ENCODE peak calls at places on chromosomes 16 and 17, in seven cellular contexts. H is fibroblast of mammary gland, T is astrocyte of the spinal cord, V is A549, U is Peyer's patch, C is GM12865, X is HL-60. Z is an unnamed sample.

GRCh38 chr16:74505011-74505410 is 83.7 kb upstream of the CLEC18B start:
- DNase-seq in C (no peak), V (no peak), U (no peak), H (no peak), T (no peak), X (no peak), Z (no peak)

GRCh38 chr16:48833461-48833860 is 223.5 kb upstream of the N4BP1 start:
- DNase-seq in U (no peak), H (no peak), T (no peak), V (no peak), C (no peak), X (no peak), Z (no peak)

GRCh38 chr17:72811976-72812687 is 280.4 kb downstream of the SLC39A11 start:
- DNase-seq in C (no peak), H (peak), X (no peak), V (no peak), T (peak), U (no peak), Z (no peak)

GRCh38 chr17:8004899-8005298 is 2.5 kb downstream of the GUCY2D start:
- DNase-seq in V (no peak), H (peak), U (no peak), X (no peak), T (peak), C (no peak), Z (no peak)

GRCh38 chr17:50426814-50427787 is 1.1 kb downstream of the ACSF2 start:
- DNase-seq in X (peak), V (peak), H (peak), U (peak), C (peak), T (peak), Z (no peak)

GRCh38 chr17:56292010-56292409 is 138.7 kb downstream of the ANKFN1 start:
- DNase-seq in V (no peak), U (no peak), T (peak), X (no peak), C (no peak), H (peak), Z (no peak)

GRCh38 chr16:85958731-85959130 is 59.8 kb downstream of the IRF8 start:
- DNase-seq in C (no peak), U (no peak), H (no peak), T (no peak), X (no peak), V (no peak), Z (no peak)

GRCh38 chr17:8095361-8095760 is 7.8 kb upstream of the ALOX12B start:
- DNase-seq in T (no peak), C (no peak), X (no peak), H (no peak), U (no peak), V (no peak), Z (no peak)

GRCh38 chr17:80970762-80971703 is 20.6 kb upstream of the CHMP6 start:
- DNase-seq in H (no peak), T (no peak), U (no peak), C (no peak), X (no peak), V (no peak), Z (no peak)
- TF ChIP-seq CTCF in H (no peak), T (no peak), U (no peak), C (no peak), X (no peak), V (no peak), Z (peak)

GRCh38 chr16:87233928-87234327 is 83.3 kb downstream of the C16orf95 start:
- DNase-seq in V (peak), T (peak), C (peak), U (no peak), H (peak), X (peak), Z (no peak)
- TF ChIP-seq CTCF in V (no peak), T (peak), C (peak), U (no peak), H (peak), X (no peak), Z (peak)

DNA sequence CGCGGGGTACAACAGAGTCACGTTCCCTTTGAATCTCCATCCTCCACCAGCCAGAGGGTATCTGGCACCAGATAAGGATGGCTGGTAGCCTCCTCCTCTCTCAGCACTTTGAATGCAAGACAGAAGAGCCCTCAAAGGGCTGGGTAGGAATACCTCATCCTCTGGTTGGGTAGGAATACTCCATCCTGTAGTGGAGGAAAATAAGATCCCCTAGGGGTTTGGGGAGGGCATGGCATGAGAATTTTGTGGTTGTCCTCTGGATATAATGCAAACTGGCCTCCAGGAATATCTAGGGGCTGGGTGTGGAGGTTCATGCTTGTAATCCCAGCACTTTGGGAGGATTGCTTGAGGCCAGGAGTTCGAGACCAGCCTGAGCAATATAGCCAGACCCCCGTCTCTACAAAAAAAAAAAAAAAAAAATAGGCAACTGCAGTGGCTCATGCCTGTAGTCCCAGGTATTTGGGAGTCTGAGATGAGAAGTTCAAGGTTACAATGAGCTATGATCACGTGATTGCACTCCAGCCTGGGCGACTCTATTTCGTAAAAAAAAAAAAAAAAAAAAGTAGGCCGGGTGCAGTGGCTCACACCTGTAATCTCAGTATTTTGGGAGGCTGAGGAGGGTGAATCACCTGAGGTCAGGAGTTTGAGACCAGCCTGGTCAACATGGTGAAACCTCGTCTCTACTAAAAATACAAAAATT is 2.7 kb downstream of the IGFBP4 start:
- DNase-seq in C (no peak), V (peak), T (no peak), X (no peak), H (peak), U (no peak), Z (no peak)
- TF ChIP-seq CTCF in C (no peak), V (no peak), T (no peak), X (no peak), H (peak), U (peak), Z (peak)

GRCh38 chr16:89341697-89342694 is 124.5 kb downstream of the ZNF778 start:
- DNase-seq in C (no peak), H (no peak), T (no peak), X (no peak), U (no peak), V (peak), Z (no peak)
- TF ChIP-seq CTCF in C (no peak), H (no peak), T (no peak), X (no peak), U (no peak), V (no peak), Z (no peak)

GRCh38 chr17:74020522-74020921 is 183.0 kb upstream of the RPL38 start:
- DNase-seq in X (no peak), H (no peak), C (no peak), T (no peak), V (no peak), U (no peak), Z (no peak)

GRCh38 chr17:74017461-74017860 is 186.0 kb upstream of the RPL38 start:
- DNase-seq in X (no peak), C (no peak), V (no peak), H (no peak), U (no peak), T (no peak), Z (no peak)

GRCh38 chr17:74018116-74018515 is 185.4 kb upstream of the RPL38 start:
- DNase-seq in X (no peak), V (no peak), C (no peak), T (no peak), U (no peak), H (no peak), Z (no peak)

GRCh38 chr17:74016504-74016903 is 187.0 kb upstream of the RPL38 start:
- DNase-seq in C (no peak), V (no peak), T (no peak), U (no peak), X (no peak), H (no peak), Z (no peak)

GRCh38 chr17:74019860-74020259 is 183.6 kb upstream of the RPL38 start:
- DNase-seq in C (no peak), H (no peak), T (no peak), X (no peak), U (no peak), V (no peak), Z (no peak)
- TF ChIP-seq CTCF in C (no peak), H (no peak), T (no peak), X (no peak), U (no peak), V (no peak), Z (no peak)

GRCh38 chr16:58019866-58020538 is 5.6 kb upstream of the MMP15 start:
- DNase-seq in T (no peak), C (no peak), H (no peak), U (no peak), X (no peak), V (no peak), Z (no peak)

GRCh38 chr16:58022601-58023371 is 2.8 kb upstream of the MMP15 start:
- DNase-seq in V (no peak), X (no peak), U (no peak), C (no peak), H (peak), T (peak), Z (no peak)

GRCh38 chr16:58021661-58022551 is 3.6 kb upstream of the MMP15 start:
- DNase-seq in H (peak), T (peak), C (no peak), U (no peak), X (no peak), V (no peak), Z (no peak)

GRCh38 chr16:58018803-58019202 is 6.8 kb upstream of the MMP15 start:
- DNase-seq in X (no peak), V (no peak), H (no peak), C (no peak), T (no peak), U (no peak), Z (no peak)

DNA sequence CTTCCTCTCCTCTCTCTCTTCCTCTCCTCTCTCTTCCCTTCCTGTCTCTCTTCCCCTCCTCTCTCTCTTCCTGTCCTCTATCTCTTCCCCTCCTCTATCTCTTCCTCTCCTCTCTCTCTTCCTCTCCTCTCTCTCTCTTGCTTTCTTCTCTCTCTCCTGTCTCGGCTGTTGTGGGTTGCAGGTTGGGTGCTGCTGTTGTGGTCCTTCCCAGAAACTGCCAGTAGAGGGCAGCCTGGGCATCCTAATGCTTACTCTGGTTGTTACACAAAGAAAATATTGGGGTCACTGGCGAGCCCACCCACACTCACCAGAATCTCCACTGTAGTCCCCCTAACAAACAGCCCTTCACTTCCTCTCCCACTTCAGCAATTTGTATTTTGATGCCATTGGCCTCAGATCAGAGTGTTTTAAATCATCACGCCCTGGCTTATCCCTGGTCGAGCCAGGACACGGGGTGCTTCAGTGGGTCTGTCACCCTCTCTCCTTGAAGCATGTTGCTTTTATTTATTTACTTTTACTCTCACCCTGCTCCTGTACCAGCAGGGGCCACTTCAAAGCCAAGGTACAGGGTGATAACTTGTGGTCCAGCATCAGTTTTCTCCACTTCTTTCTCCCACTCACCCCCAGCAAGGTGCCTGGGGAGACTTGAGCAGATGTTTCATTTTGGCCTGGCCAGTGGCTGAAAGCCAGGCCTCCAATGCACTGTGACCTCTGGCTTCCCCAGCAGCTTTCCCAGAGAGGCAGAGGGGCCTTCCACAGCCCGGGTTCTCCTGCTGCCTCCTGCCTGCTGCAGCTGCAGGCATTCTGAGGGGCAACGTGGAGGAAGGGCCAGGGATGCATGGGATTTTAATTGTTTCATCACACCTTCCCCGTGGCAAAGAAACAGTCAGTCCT is 4.7 kb upstream of the MMP15 start:
- DNase-seq in H (peak), X (peak), U (peak), T (peak), C (peak), V (peak), Z (no peak)
- TF ChIP-seq CTCF in H (peak), X (peak), U (peak), T (peak), C (peak), V (peak), Z (peak)

DNA sequence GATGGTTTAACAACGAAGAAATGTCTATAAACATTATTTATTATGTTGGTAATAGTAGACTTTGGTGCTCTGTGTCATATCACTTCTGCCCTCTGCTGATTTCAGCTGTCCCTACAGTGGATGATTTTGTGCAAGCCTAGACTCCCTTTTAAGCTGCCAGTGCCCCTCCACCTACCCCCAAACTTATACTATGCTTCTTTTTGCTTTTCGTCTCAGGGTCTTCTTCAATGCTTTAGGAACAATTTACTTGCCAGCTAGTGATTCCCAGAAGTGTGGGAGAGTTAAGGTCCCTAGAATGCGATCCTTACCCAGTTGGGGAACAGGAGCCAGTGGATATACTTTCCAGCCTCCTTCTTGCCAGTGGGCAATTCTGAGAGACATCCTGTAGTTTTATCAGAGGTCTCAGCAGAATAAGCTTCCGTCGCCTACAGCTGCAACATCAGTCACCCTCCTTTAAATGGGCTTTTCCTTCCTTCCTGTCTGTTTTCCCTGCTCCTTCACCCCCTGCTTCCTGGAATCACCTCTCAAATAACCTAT is 4.1 kb downstream of the ICAM2 start:
- DNase-seq in V (no peak), H (no peak), C (peak), T (no peak), U (peak), X (no peak), Z (no peak)
- TF ChIP-seq CTCF in V (peak), H (peak), C (no peak), T (no peak), U (no peak), X (no peak), Z (no peak)

Z was measured in type B pancreatic cell.